ENCODE peak calls at places on chromosomes 4 and X, in five cellular contexts. D, F, W, G and E are unnamed samples.

GRCh38 chrX:56994375-56995270 is 718 bp downstream of the SPIN3 start:
- DNase-seq in G (peak; percentile 7), F (peak; percentile 3), W (no peak), D (no peak), E (no peak)

GRCh38 chr4:158873795-158874359 is 105.1 kb downstream of the FNIP2 start:
- DNase-seq in F (no peak), D (no peak), W (no peak), G (no peak), E (no peak)

GRCh38 chr4:24664956-24665355 is 80.6 kb upstream of the DHX15 start:
- DNase-seq in D (no peak), G (no peak), F (no peak), W (no peak), E (no peak)

GRCh38 chrX:120309873-120310730 is 1.2 kb downstream of the TMEM255A start:
- DNase-seq in G (no peak), W (no peak), D (no peak), F (peak; percentile 67), E (no peak)

GRCh38 chrX:74535633-74536141 is 78.7 kb downstream of the RLIM start:
- DNase-seq in W (peak; percentile 82), G (peak; percentile 71), D (peak; percentile 60), F (peak; percentile 46), E (peak; percentile 86)

GRCh38 chr4:1613099-1613495 is 71.0 kb downstream of the FAM53A start:
- DNase-seq in W (no peak), F (no peak), D (no peak), G (no peak), E (no peak)

GRCh38 chr4:61068025-61068424 is 132.1 kb upstream of the ADGRL3 start:
- DNase-seq in G (no peak), F (no peak), W (no peak), D (no peak), E (no peak)

GRCh38 chr4:147790412-147790811 is 58.5 kb downstream of the ARHGAP10 start:
- DNase-seq in W (no peak), G (no peak), D (no peak), F (no peak), E (no peak)

GRCh38 chr4:15836362-15836761 is 58.2 kb downstream of the CD38 start:
- DNase-seq in W (no peak), D (no peak), G (no peak), F (no peak), E (no peak)

GRCh38 chr4:145352438-145353145 is 129.1 kb upstream of the SMAD1 start:
- DNase-seq in D (peak; percentile 46), W (no peak), G (no peak), F (no peak), E (no peak)

GRCh38 chrX:130869239-130869638 is 33.8 kb downstream of the ENOX2 start:
- DNase-seq in F (no peak), W (no peak), D (no peak), G (no peak), E (no peak)

GRCh38 chr4:166460769-166461550 is 587.9 kb downstream of the TLL1 start:
- DNase-seq in G (no peak), F (no peak), D (no peak), W (no peak), E (no peak)

GRCh38 chr4:101345596-101346311 is 1.6 kb downstream of the PPP3CA start:
- DNase-seq in D (peak; percentile 52), F (peak; percentile 61), W (no peak), G (peak; percentile 69), E (peak; percentile 83)

GRCh38 chr4:71711044-71711984 is 72.6 kb downstream of the GC start:
- DNase-seq in W (no peak), G (no peak), D (no peak), F (no peak), E (no peak)

GRCh38 chr4:25991296-25991695 is 77.3 kb downstream of the SMIM20 start:
- DNase-seq in F (no peak), W (no peak), G (no peak), D (no peak), E (no peak)

GRCh38 chrX:24672701-24673190 is 21.0 kb upstream of the POLA1 start:
- DNase-seq in W (no peak), G (no peak), F (peak; percentile 85), D (no peak), E (no peak)

GRCh38 chr4:108385076-108385475 is 216.3 kb upstream of the LEF1 start:
- DNase-seq in D (no peak), G (no peak), F (no peak), W (no peak), E (no peak)
- TF ChIP-seq CTCF in D (no peak), G (no peak), F (no peak), W (no peak), E (no peak)

DNA sequence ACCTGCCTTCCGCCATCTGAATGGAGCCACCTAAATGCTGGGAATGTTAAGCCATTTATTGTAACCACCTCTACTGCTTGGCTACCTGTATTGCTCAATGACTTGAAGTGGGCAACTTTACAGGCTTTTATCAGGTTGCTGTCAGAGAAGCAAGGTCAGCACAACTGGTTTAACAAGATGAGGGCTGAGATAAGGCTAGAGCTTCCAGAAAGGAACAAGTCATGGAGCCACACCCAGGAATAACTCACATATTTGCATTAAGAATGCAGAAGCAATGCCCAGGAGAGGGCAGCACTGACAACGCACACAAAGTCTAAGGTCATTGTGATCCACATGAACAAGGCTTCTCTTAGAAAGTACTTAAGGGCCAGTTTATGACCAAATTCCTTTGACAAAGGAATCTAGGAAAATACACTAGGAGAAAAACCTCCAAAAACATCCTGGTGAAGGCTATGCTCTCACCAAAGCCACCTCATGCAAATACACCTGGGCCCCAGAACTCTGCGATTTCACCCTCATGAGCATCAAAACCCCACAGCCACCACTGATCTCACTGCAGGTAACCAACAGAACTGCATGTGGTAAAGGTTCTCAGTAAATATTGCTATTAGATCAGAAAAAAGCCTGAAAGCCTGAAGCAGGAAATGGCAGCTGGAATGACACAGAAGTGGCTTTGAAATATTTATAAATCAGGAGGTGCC is 15.0 kb upstream of the STS start:
- DNase-seq in W (no peak), G (no peak), D (peak; percentile 83), F (peak; percentile 42), E (no peak)
- TF ChIP-seq CTCF in W (peak; percentile 12), G (no peak), D (no peak), F (peak; percentile 42), E (no peak)

GRCh38 chrX:118644378-118644777 is 83.0 kb upstream of the IL13RA1 start:
- DNase-seq in F (no peak), G (no peak), W (no peak), D (no peak), E (no peak)
- TF ChIP-seq CTCF in F (peak; percentile 33), G (no peak), W (peak; percentile 18), D (no peak), E (no peak)

GRCh38 chr4:20432098-20432497 is 180.4 kb downstream of the SLIT2 start:
- DNase-seq in G (no peak), D (no peak), W (no peak), F (peak; percentile 75), E (no peak)

GRCh38 chr4:20430555-20430954 is 178.8 kb downstream of the SLIT2 start:
- DNase-seq in W (no peak), G (no peak), D (no peak), F (no peak), E (no peak)

GRCh38 chr4:20433101-20433705 is 181.5 kb downstream of the SLIT2 start:
- DNase-seq in D (no peak), W (no peak), F (peak; percentile 55), G (no peak), E (no peak)

GRCh38 chr4:20428410-20429160 is 176.9 kb downstream of the SLIT2 start:
- DNase-seq in G (no peak), F (peak; percentile 3), W (no peak), D (no peak), E (no peak)

GRCh38 chr4:20431422-20432014 is 179.8 kb downstream of the SLIT2 start:
- DNase-seq in W (no peak), D (no peak), G (no peak), F (peak; percentile 66), E (no peak)
- TF ChIP-seq CTCF in W (no peak), D (no peak), G (no peak), F (peak; percentile 38), E (no peak)

DNA sequence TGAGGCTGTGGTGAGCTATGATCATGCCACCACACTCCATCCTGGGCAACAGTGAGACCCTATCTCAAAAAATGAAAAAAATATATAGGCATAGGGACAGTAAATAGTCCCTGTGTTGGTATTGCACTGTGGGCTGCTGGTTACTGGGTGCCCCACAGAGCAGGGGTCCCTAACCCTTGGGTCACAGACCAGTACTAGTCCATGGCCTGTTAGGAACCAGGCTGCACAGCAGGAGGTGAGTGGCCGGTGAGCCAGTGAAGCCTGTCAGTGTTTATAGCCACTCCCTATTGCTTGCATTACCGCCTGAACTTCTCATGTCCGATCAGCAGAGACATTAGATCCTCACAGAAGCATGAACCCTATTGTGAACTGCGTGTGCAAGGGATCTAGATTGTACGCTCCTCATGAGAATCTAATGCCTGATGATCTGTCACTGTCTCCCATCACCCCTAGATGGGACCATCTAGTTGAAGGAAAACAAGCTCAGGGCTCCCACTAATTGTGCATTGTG is 106.5 kb downstream of the TNIP2 start:
- DNase-seq in G (no peak), F (no peak), W (no peak), D (no peak), E (no peak)
- TF ChIP-seq CTCF in G (no peak), F (no peak), W (no peak), D (no peak), E (no peak)

GRCh38 chr4:74790652-74791051 is 3.7 kb downstream of the BTC start:
- DNase-seq in D (no peak), F (no peak), W (no peak), G (no peak), E (no peak)

GRCh38 chr4:74794341-74794801 is at the start of gene BTC:
- DNase-seq in G (peak; percentile 13), D (peak; percentile 78), W (no peak), F (peak; percentile 24), E (peak; percentile 77)

GRCh38 chr4:74793757-74794340 is 474 bp downstream of the BTC start:
- DNase-seq in W (no peak), F (peak; percentile 63), D (peak; percentile 83), G (peak; percentile 15), E (peak; percentile 73)

GRCh38 chr4:74789518-74789917 is 4.8 kb downstream of the BTC start:
- DNase-seq in W (no peak), G (no peak), D (no peak), F (no peak), E (no peak)
- TF ChIP-seq CTCF in W (no peak), G (no peak), D (no peak), F (no peak), E (no peak)